ENCODE peak calls at places on chromosomes 1 and 21, in ten cellular contexts. One of them, this sample, is unnamed.
A peak's percentile ranks its signal among the peaks of the same experiment; 100 is the strongest.

GRCh38 chr1:88080875-88081274 is 603.2 kb upstream of the PKN2 start:
- DNase-seq in AG10803: no peak
- DNase-seq in astrocyte of the spinal cord: no peak
- DNase-seq in AG09319: no peak
- DNase-seq in HL-60: no peak
- DNase-seq in A549: no peak
- DNase-seq in transverse colon: no peak
- DNase-seq in lung: no peak
- DNase-seq in colonic mucosa: no peak
- DNase-seq in PC-3: peak; percentile 56
- DNase-seq in this sample: no peak

GRCh38 chr1:198118136-198118535 is 38.7 kb upstream of the NEK7 start:
- DNase-seq in colonic mucosa: peak; percentile 21
- DNase-seq in A549: peak; percentile 29
- DNase-seq in AG10803: peak; percentile 98
- DNase-seq in astrocyte of the spinal cord: peak; percentile 90
- DNase-seq in HL-60: no peak
- DNase-seq in PC-3: peak; percentile 6
- DNase-seq in AG09319: peak; percentile 95
- DNase-seq in transverse colon: peak; percentile 9
- DNase-seq in lung: peak; percentile 30
- DNase-seq in this sample: no peak

GRCh38 chr1:118907466-118907865 is 80.7 kb downstream of the TBX15 start:
- DNase-seq in A549: no peak
- DNase-seq in colonic mucosa: no peak
- DNase-seq in AG09319: no peak
- DNase-seq in astrocyte of the spinal cord: no peak
- DNase-seq in PC-3: no peak
- DNase-seq in lung: no peak
- DNase-seq in AG10803: no peak
- DNase-seq in HL-60: no peak
- DNase-seq in transverse colon: no peak
- DNase-seq in this sample: no peak

GRCh38 chr1:119048624-119049404 is 60.7 kb upstream of the TBX15 start:
- DNase-seq in lung: no peak
- DNase-seq in AG09319: no peak
- DNase-seq in transverse colon: no peak
- DNase-seq in AG10803: no peak
- DNase-seq in PC-3: no peak
- DNase-seq in A549: no peak
- DNase-seq in HL-60: no peak
- DNase-seq in colonic mucosa: no peak
- DNase-seq in astrocyte of the spinal cord: no peak
- DNase-seq in this sample: no peak

GRCh38 chr1:151157067-151157531 is 650 bp downstream of the TNFAIP8L2 start:
- DNase-seq in colonic mucosa: no peak
- DNase-seq in astrocyte of the spinal cord: no peak
- DNase-seq in HL-60: peak; percentile 94
- DNase-seq in AG10803: no peak
- DNase-seq in lung: no peak
- DNase-seq in PC-3: no peak
- DNase-seq in transverse colon: peak; percentile 39
- DNase-seq in AG09319: no peak
- DNase-seq in A549: no peak
- DNase-seq in this sample: no peak

GRCh38 chr1:24990136-24990535 is 60.1 kb upstream of the RUNX3 start:
- DNase-seq in colonic mucosa: no peak
- DNase-seq in HL-60: no peak
- DNase-seq in PC-3: no peak
- DNase-seq in lung: no peak
- DNase-seq in transverse colon: no peak
- DNase-seq in AG09319: no peak
- DNase-seq in A549: no peak
- DNase-seq in astrocyte of the spinal cord: no peak
- DNase-seq in AG10803: no peak
- DNase-seq in this sample: no peak

GRCh38 chr1:60103186-60103585 is 29.6 kb upstream of the C1orf87 start:
- DNase-seq in AG09319: no peak
- DNase-seq in astrocyte of the spinal cord: peak; percentile 22
- DNase-seq in A549: no peak
- DNase-seq in colonic mucosa: no peak
- DNase-seq in PC-3: no peak
- DNase-seq in AG10803: no peak
- DNase-seq in lung: no peak
- DNase-seq in HL-60: no peak
- DNase-seq in transverse colon: no peak
- DNase-seq in this sample: no peak

GRCh38 chr1:56825436-56825835 is 6.2 kb upstream of the FYB2 start:
- DNase-seq in astrocyte of the spinal cord: no peak
- DNase-seq in lung: no peak
- DNase-seq in AG09319: no peak
- DNase-seq in HL-60: no peak
- DNase-seq in colonic mucosa: no peak
- DNase-seq in A549: no peak
- DNase-seq in AG10803: no peak
- DNase-seq in PC-3: no peak
- DNase-seq in transverse colon: no peak
- DNase-seq in this sample: no peak

GRCh38 chr21:20874202-20874601 is 124.0 kb upstream of the NCAM2 start:
- DNase-seq in lung: no peak
- DNase-seq in colonic mucosa: no peak
- DNase-seq in A549: no peak
- DNase-seq in transverse colon: no peak
- DNase-seq in HL-60: no peak
- DNase-seq in astrocyte of the spinal cord: no peak
- DNase-seq in AG09319: no peak
- DNase-seq in AG10803: no peak
- DNase-seq in PC-3: no peak
- DNase-seq in this sample: no peak

GRCh38 chr21:20877976-20878375 is 120.2 kb upstream of the NCAM2 start:
- DNase-seq in lung: no peak
- DNase-seq in AG10803: no peak
- DNase-seq in AG09319: no peak
- DNase-seq in PC-3: no peak
- DNase-seq in HL-60: no peak
- DNase-seq in A549: no peak
- DNase-seq in astrocyte of the spinal cord: no peak
- DNase-seq in transverse colon: no peak
- DNase-seq in colonic mucosa: no peak
- DNase-seq in this sample: no peak

DNA sequence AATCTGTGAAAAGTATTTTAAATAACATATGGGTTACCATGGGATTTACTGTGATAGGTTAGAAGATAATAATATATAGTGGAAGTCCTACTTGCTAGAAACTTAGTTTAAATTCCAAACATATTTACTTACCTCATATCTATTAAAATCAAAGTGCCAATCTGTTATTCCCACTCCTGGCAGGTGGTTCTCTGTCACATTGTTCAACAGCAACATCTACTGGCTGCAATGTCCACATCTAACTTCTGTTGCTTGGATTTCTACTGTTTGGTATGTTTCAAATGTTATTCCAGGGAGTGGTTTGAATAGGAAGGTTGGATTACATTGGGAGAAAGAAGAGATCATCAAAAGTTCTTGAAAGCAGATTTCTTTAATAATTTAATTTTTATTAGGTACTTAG is 122.5 kb upstream of the NCAM2 start:
- DNase-seq in transverse colon: no peak
- DNase-seq in astrocyte of the spinal cord: peak; percentile 4
- DNase-seq in AG10803: no peak
- DNase-seq in colonic mucosa: no peak
- DNase-seq in lung: no peak
- DNase-seq in A549: no peak
- DNase-seq in HL-60: no peak
- DNase-seq in PC-3: peak; percentile 25
- DNase-seq in AG09319: no peak
- DNase-seq in this sample: no peak
- TF ChIP-seq CTCF in transverse colon: peak; percentile 13
- TF ChIP-seq CTCF in astrocyte of the spinal cord: no peak
- TF ChIP-seq CTCF in AG10803: no peak
- TF ChIP-seq CTCF in colonic mucosa: no peak
- TF ChIP-seq CTCF in lung: no peak
- TF ChIP-seq CTCF in A549: no peak
- TF ChIP-seq CTCF in HL-60: no peak
- TF ChIP-seq CTCF in PC-3: peak; percentile 46
- TF ChIP-seq CTCF in AG09319: no peak
- TF ChIP-seq CTCF in this sample: no peak

GRCh38 chr21:32364387-32364786 is 28.4 kb downstream of the URB1 start:
- DNase-seq in colonic mucosa: peak; percentile 37
- DNase-seq in PC-3: no peak
- DNase-seq in A549: no peak
- DNase-seq in astrocyte of the spinal cord: peak; percentile 65
- DNase-seq in lung: no peak
- DNase-seq in HL-60: no peak
- DNase-seq in AG09319: no peak
- DNase-seq in AG10803: no peak
- DNase-seq in transverse colon: peak; percentile 63
- DNase-seq in this sample: peak; percentile 48

GRCh38 chr21:32364801-32365200 is 28.0 kb downstream of the URB1 start:
- DNase-seq in AG09319: no peak
- DNase-seq in lung: no peak
- DNase-seq in HL-60: no peak
- DNase-seq in astrocyte of the spinal cord: peak; percentile 25
- DNase-seq in AG10803: no peak
- DNase-seq in colonic mucosa: no peak
- DNase-seq in transverse colon: no peak
- DNase-seq in PC-3: no peak
- DNase-seq in A549: no peak
- DNase-seq in this sample: no peak

GRCh38 chr21:32356874-32357395 is 35.9 kb downstream of the URB1 start:
- DNase-seq in AG10803: no peak
- DNase-seq in colonic mucosa: no peak
- DNase-seq in AG09319: no peak
- DNase-seq in A549: no peak
- DNase-seq in transverse colon: no peak
- DNase-seq in lung: no peak
- DNase-seq in PC-3: no peak
- DNase-seq in HL-60: no peak
- DNase-seq in astrocyte of the spinal cord: no peak
- DNase-seq in this sample: no peak

GRCh38 chr21:32360401-32360981 is 32.3 kb downstream of the URB1 start:
- DNase-seq in AG09319: no peak
- DNase-seq in A549: no peak
- DNase-seq in astrocyte of the spinal cord: no peak
- DNase-seq in HL-60: no peak
- DNase-seq in transverse colon: no peak
- DNase-seq in colonic mucosa: no peak
- DNase-seq in AG10803: no peak
- DNase-seq in PC-3: no peak
- DNase-seq in lung: no peak
- DNase-seq in this sample: no peak

GRCh38 chr21:32359719-32360260 is 33.0 kb downstream of the URB1 start:
- DNase-seq in A549: peak; percentile 43
- DNase-seq in PC-3: peak; percentile 49
- DNase-seq in AG10803: peak; percentile 15
- DNase-seq in HL-60: peak; percentile 11
- DNase-seq in AG09319: no peak
- DNase-seq in lung: no peak
- DNase-seq in transverse colon: no peak
- DNase-seq in colonic mucosa: no peak
- DNase-seq in astrocyte of the spinal cord: no peak
- DNase-seq in this sample: no peak
- TF ChIP-seq CTCF in A549: no peak
- TF ChIP-seq CTCF in PC-3: peak; percentile 56
- TF ChIP-seq CTCF in AG10803: peak; percentile 44
- TF ChIP-seq CTCF in HL-60: no peak
- TF ChIP-seq CTCF in AG09319: no peak
- TF ChIP-seq CTCF in lung: no peak
- TF ChIP-seq CTCF in transverse colon: no peak
- TF ChIP-seq CTCF in colonic mucosa: no peak
- TF ChIP-seq CTCF in astrocyte of the spinal cord: peak; percentile 24
- TF ChIP-seq CTCF in this sample: no peak

GRCh38 chr1:162823771-162824525 is 33.4 kb downstream of the HSD17B7 start:
- DNase-seq in lung: no peak
- DNase-seq in astrocyte of the spinal cord: no peak
- DNase-seq in colonic mucosa: no peak
- DNase-seq in HL-60: no peak
- DNase-seq in AG10803: no peak
- DNase-seq in AG09319: no peak
- DNase-seq in A549: no peak
- DNase-seq in PC-3: peak; percentile 42
- DNase-seq in transverse colon: no peak
- DNase-seq in this sample: no peak

GRCh38 chr1:162823231-162823630 is 32.7 kb downstream of the HSD17B7 start:
- DNase-seq in AG10803: no peak
- DNase-seq in PC-3: peak; percentile 22
- DNase-seq in transverse colon: no peak
- DNase-seq in HL-60: no peak
- DNase-seq in lung: no peak
- DNase-seq in colonic mucosa: no peak
- DNase-seq in astrocyte of the spinal cord: no peak
- DNase-seq in AG09319: no peak
- DNase-seq in A549: no peak
- DNase-seq in this sample: no peak

DNA sequence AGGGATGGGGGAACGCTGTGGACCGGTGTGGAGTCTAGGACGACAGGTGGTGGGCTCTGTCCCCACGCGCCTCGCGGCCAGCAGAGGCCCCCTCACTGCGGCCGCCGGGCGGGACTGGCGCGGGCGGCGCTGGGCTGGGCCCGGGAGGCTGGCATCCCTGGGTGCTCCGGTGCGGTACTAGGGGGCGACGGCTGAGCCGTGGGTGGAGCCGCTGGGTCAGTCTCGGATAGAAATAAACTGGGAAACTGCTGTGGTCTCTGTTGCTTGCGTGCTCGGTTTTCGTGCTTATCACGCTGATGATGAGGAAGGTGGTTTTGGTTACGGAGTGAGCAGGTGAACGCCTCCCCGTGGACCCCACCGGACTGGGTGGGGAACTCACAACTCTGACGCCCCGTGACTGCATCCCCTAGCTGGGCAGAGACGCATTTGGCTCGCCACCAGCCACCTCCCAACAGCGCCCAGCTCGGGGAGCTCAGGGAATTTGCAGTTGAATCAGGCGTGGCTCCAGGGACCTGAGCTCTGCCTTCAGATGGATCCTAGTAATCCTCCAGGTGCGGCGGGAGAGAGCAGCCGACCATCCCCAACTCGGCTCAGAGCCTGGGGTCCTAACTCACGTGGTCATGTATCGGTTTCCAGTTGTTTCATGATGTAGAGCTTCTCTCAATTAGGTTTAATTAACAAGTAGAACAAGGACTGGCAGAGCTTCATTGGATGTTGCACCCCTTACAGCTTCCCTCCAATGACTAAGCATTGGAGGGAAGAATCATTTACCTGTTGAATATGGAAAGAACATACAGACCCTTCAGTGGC is 32.1 kb downstream of the HSD17B7 start:
- DNase-seq in transverse colon: peak; percentile 9
- DNase-seq in lung: no peak
- DNase-seq in AG10803: no peak
- DNase-seq in astrocyte of the spinal cord: no peak
- DNase-seq in A549: peak; percentile 17
- DNase-seq in AG09319: no peak
- DNase-seq in colonic mucosa: no peak
- DNase-seq in HL-60: no peak
- DNase-seq in PC-3: peak; percentile 42
- DNase-seq in this sample: peak; percentile 35
- TF ChIP-seq CTCF in transverse colon: no peak
- TF ChIP-seq CTCF in lung: no peak
- TF ChIP-seq CTCF in AG10803: no peak
- TF ChIP-seq CTCF in astrocyte of the spinal cord: peak; percentile 21
- TF ChIP-seq CTCF in A549: no peak
- TF ChIP-seq CTCF in AG09319: no peak
- TF ChIP-seq CTCF in colonic mucosa: no peak
- TF ChIP-seq CTCF in HL-60: no peak
- TF ChIP-seq CTCF in PC-3: peak; percentile 10
- TF ChIP-seq CTCF in this sample: no peak

DNA sequence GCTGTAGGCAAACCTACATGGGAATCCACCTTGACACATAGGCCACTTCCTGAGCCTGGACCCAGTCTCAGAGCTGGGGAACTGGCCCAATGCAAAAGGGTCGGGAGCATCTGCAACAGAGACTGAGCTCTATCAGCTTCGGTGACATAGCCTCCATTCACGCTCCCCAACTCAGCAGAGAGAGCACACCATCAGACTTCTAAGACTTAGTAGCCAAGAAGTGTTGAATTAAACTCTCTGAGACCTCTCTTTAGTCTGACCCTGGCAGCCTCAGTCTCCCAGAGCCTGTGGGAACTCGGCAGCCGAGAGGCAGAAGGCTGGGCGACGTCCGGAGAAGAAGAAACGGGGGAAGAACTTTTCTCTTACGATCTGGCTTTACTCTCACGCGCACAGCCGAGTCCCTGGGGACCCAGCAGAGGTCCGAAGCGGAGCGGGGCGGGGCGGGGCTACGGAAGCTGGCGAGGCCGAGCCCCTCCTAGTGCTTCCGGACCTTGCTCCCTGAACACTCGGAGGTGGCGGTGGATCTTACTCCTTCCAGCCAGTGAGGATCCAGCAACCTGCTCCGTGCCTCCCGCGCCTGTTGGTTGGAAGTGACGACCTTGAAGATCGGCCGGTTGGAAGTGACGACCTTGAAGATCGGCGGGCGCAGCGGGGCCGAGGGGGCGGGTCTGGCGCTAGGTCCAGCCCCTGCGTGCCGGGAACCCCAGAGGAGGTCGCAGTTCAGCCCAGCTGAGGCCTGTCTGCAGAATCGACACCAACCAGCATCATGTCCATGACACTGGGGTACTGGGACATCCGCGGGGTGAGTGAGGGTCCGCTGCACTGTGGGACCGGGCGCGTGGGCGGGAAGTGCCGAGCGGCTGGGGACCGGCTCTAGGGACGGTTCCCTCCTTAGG is at the start of gene GSTM4:
- DNase-seq in PC-3: peak; percentile 57
- DNase-seq in transverse colon: peak; percentile 93
- DNase-seq in AG10803: peak; percentile 71
- DNase-seq in A549: peak; percentile 53
- DNase-seq in lung: peak; percentile 76
- DNase-seq in colonic mucosa: peak; percentile 93
- DNase-seq in astrocyte of the spinal cord: peak; percentile 69
- DNase-seq in HL-60: peak; percentile 79
- DNase-seq in AG09319: no peak
- DNase-seq in this sample: peak; percentile 88
- TF ChIP-seq CTCF in PC-3: no peak
- TF ChIP-seq CTCF in transverse colon: no peak
- TF ChIP-seq CTCF in AG10803: peak; percentile 31
- TF ChIP-seq CTCF in A549: no peak
- TF ChIP-seq CTCF in lung: no peak
- TF ChIP-seq CTCF in colonic mucosa: no peak
- TF ChIP-seq CTCF in astrocyte of the spinal cord: peak; percentile 17
- TF ChIP-seq CTCF in HL-60: no peak
- TF ChIP-seq CTCF in AG09319: no peak
- TF ChIP-seq CTCF in this sample: no peak